ENCODE peak calls at places on chromosomes 2 and 18, in seven cellular contexts. One of them, this sample, is unnamed. For H3K36me3, the result is how much of the 10 kb centered on the place peaks cover.

GRCh38 chr2:85695691-85696668 is 1.8 kb downstream of the GNLY start:
- DNase-seq in aorta: no peak
- DNase-seq in ovary: no peak
- DNase-seq in fibroblast of lung: no peak
- DNase-seq in mucosa of descending colon: no peak
- DNase-seq in Peyer's patch: no peak
- DNase-seq in IMR-90: no peak
- DNase-seq in this sample: no peak

GRCh38 chr18:23929362-23929940 is 85.1 kb upstream of the TTC39C start:
- DNase-seq in aorta: no peak
- DNase-seq in fibroblast of lung: no peak
- DNase-seq in IMR-90: no peak
- DNase-seq in Peyer's patch: no peak
- DNase-seq in ovary: no peak
- DNase-seq in mucosa of descending colon: no peak
- DNase-seq in this sample: no peak

GRCh38 chr2:118667964-118668363 is 179.5 kb downstream of the EN1 start:
- DNase-seq in fibroblast of lung: peak
- DNase-seq in aorta: no peak
- DNase-seq in Peyer's patch: no peak
- DNase-seq in IMR-90: peak
- DNase-seq in ovary: no peak
- DNase-seq in mucosa of descending colon: no peak
- DNase-seq in this sample: no peak

GRCh38 chr2:141187063-141187429 is 943.8 kb downstream of the LRP1B start:
- DNase-seq in fibroblast of lung: no peak
- DNase-seq in mucosa of descending colon: no peak
- DNase-seq in aorta: no peak
- DNase-seq in ovary: no peak
- DNase-seq in Peyer's patch: no peak
- DNase-seq in IMR-90: no peak
- DNase-seq in this sample: no peak

GRCh38 chr2:72414108-72414507 is 266.4 kb upstream of the CYP26B1 start:
- DNase-seq in IMR-90: no peak
- DNase-seq in ovary: no peak
- DNase-seq in mucosa of descending colon: no peak
- DNase-seq in aorta: no peak
- DNase-seq in fibroblast of lung: peak
- DNase-seq in Peyer's patch: no peak
- DNase-seq in this sample: no peak

GRCh38 chr2:64291181-64291580 is 147.0 kb upstream of the PELI1 start:
- DNase-seq in fibroblast of lung: peak
- DNase-seq in ovary: no peak
- DNase-seq in mucosa of descending colon: no peak
- DNase-seq in IMR-90: peak
- DNase-seq in Peyer's patch: no peak
- DNase-seq in aorta: peak
- DNase-seq in this sample: no peak

GRCh38 chr18:3715223-3716080 is 265.5 kb downstream of the TGIF1 start:
- DNase-seq in IMR-90: no peak
- DNase-seq in ovary: no peak
- DNase-seq in fibroblast of lung: no peak
- DNase-seq in mucosa of descending colon: no peak
- DNase-seq in aorta: no peak
- DNase-seq in Peyer's patch: no peak
- DNase-seq in this sample: no peak

GRCh38 chr2:223973606-223974005 is 16.3 kb downstream of the MRPL44 start:
- DNase-seq in mucosa of descending colon: no peak
- DNase-seq in Peyer's patch: no peak
- DNase-seq in aorta: no peak
- DNase-seq in ovary: no peak
- DNase-seq in fibroblast of lung: no peak
- DNase-seq in IMR-90: no peak
- DNase-seq in this sample: no peak

GRCh38 chr2:44936715-44937687 is 4.5 kb upstream of the SIX3 start:
- DNase-seq in fibroblast of lung: no peak
- DNase-seq in Peyer's patch: no peak
- DNase-seq in IMR-90: no peak
- DNase-seq in mucosa of descending colon: no peak
- DNase-seq in aorta: no peak
- DNase-seq in ovary: no peak
- DNase-seq in this sample: no peak

GRCh38 chr2:121046335-121046734 is 238.7 kb downstream of the TFCP2L1 start:
- DNase-seq in aorta: no peak
- DNase-seq in fibroblast of lung: no peak
- DNase-seq in mucosa of descending colon: no peak
- DNase-seq in ovary: no peak
- DNase-seq in Peyer's patch: no peak
- DNase-seq in IMR-90: no peak
- DNase-seq in this sample: no peak

GRCh38 chr18:67776929-67777328 is 260.4 kb upstream of the DSEL start:
- DNase-seq in mucosa of descending colon: no peak
- DNase-seq in fibroblast of lung: peak
- DNase-seq in aorta: no peak
- DNase-seq in ovary: no peak
- DNase-seq in Peyer's patch: no peak
- DNase-seq in IMR-90: peak
- DNase-seq in this sample: no peak

GRCh38 chr2:168848220-168848619 is 42.0 kb downstream of the SPC25 start:
- DNase-seq in IMR-90: no peak
- DNase-seq in fibroblast of lung: no peak
- DNase-seq in aorta: no peak
- DNase-seq in ovary: no peak
- DNase-seq in Peyer's patch: no peak
- DNase-seq in mucosa of descending colon: no peak
- DNase-seq in this sample: no peak

GRCh38 chr2:36392854-36393253 is 37.3 kb downstream of the CRIM1 start:
- DNase-seq in mucosa of descending colon: no peak
- DNase-seq in aorta: no peak
- DNase-seq in ovary: no peak
- DNase-seq in IMR-90: no peak
- DNase-seq in fibroblast of lung: no peak
- DNase-seq in Peyer's patch: no peak
- DNase-seq in this sample: no peak

GRCh38 chr2:45301307-45302010 is 292.2 kb upstream of the SIX2 start:
- DNase-seq in fibroblast of lung: no peak
- DNase-seq in IMR-90: no peak
- DNase-seq in aorta: no peak
- DNase-seq in Peyer's patch: no peak
- DNase-seq in mucosa of descending colon: no peak
- DNase-seq in ovary: no peak
- DNase-seq in this sample: no peak

GRCh38 chr18:13725566-13726227 is 661 bp downstream of the FAM210A start:
- DNase-seq in fibroblast of lung: peak
- DNase-seq in ovary: no peak
- DNase-seq in Peyer's patch: no peak
- DNase-seq in mucosa of descending colon: no peak
- DNase-seq in aorta: no peak
- DNase-seq in IMR-90: peak
- DNase-seq in this sample: no peak

GRCh38 chr2:113058998-113059960 is at the start of gene IL36RN:
- DNase-seq in ovary: no peak
- DNase-seq in IMR-90: no peak
- DNase-seq in mucosa of descending colon: no peak
- DNase-seq in fibroblast of lung: no peak
- DNase-seq in Peyer's patch: no peak
- DNase-seq in aorta: no peak
- DNase-seq in this sample: no peak

GRCh38 chr2:175233135-175233719 is 51.7 kb upstream of the ATP5MC3 start:
- DNase-seq in fibroblast of lung: peak
- DNase-seq in ovary: no peak
- DNase-seq in Peyer's patch: no peak
- DNase-seq in IMR-90: peak
- DNase-seq in aorta: no peak
- DNase-seq in mucosa of descending colon: no peak
- DNase-seq in this sample: no peak

GRCh38 chr2:239678186-239678490 is 277.3 kb upstream of the HDAC4 start:
- DNase-seq in aorta: no peak
- DNase-seq in mucosa of descending colon: no peak
- DNase-seq in fibroblast of lung: no peak
- DNase-seq in ovary: no peak
- DNase-seq in Peyer's patch: no peak
- DNase-seq in IMR-90: no peak
- DNase-seq in this sample: no peak

GRCh38 chr2:42008241-42008911 is 39.4 kb upstream of the PKDCC start:
- DNase-seq in fibroblast of lung: no peak
- DNase-seq in mucosa of descending colon: no peak
- DNase-seq in aorta: no peak
- DNase-seq in ovary: no peak
- DNase-seq in IMR-90: peak
- DNase-seq in Peyer's patch: no peak
- DNase-seq in this sample: no peak

GRCh38 chr2:39394427-39395002 is 42.6 kb downstream of the MAP4K3 start:
- DNase-seq in Peyer's patch: no peak
- DNase-seq in ovary: no peak
- DNase-seq in fibroblast of lung: peak
- DNase-seq in aorta: no peak
- DNase-seq in mucosa of descending colon: no peak
- DNase-seq in IMR-90: no peak
- DNase-seq in this sample: no peak

GRCh38 chr2:71608034-71608433 is 154.7 kb downstream of the DYSF start:
- DNase-seq in ovary: peak
- DNase-seq in Peyer's patch: peak
- DNase-seq in mucosa of descending colon: no peak
- DNase-seq in aorta: no peak
- DNase-seq in IMR-90: no peak
- DNase-seq in fibroblast of lung: no peak
- DNase-seq in this sample: no peak

GRCh38 chr18:49024408-49024807 is 73.6 kb upstream of the SMAD7 start:
- DNase-seq in fibroblast of lung: no peak
- DNase-seq in mucosa of descending colon: no peak
- DNase-seq in Peyer's patch: peak
- DNase-seq in IMR-90: no peak
- DNase-seq in aorta: no peak
- DNase-seq in ovary: no peak
- DNase-seq in this sample: no peak

GRCh38 chr18:59514193-59514592 is 155.1 kb upstream of the LMAN1 start:
- DNase-seq in mucosa of descending colon: no peak
- DNase-seq in ovary: peak
- DNase-seq in Peyer's patch: no peak
- DNase-seq in fibroblast of lung: peak
- DNase-seq in IMR-90: peak
- DNase-seq in aorta: peak
- DNase-seq in this sample: no peak

GRCh38 chr2:203225423-203226039 is 13.3 kb upstream of the CYP20A1 start:
- DNase-seq in fibroblast of lung: peak
- DNase-seq in IMR-90: peak
- DNase-seq in Peyer's patch: no peak
- DNase-seq in ovary: no peak
- DNase-seq in aorta: no peak
- DNase-seq in mucosa of descending colon: no peak
- DNase-seq in this sample: no peak

GRCh38 chr2:218781691-218782528 is at the start of gene CYP27A1:
- DNase-seq in IMR-90: no peak
- DNase-seq in aorta: peak
- DNase-seq in ovary: peak
- DNase-seq in Peyer's patch: no peak
- DNase-seq in fibroblast of lung: peak
- DNase-seq in mucosa of descending colon: peak
- DNase-seq in this sample: no peak

GRCh38 chr2:218782529-218782845 is 540 bp downstream of the CYP27A1 start:
- DNase-seq in mucosa of descending colon: no peak
- DNase-seq in Peyer's patch: no peak
- DNase-seq in fibroblast of lung: no peak
- DNase-seq in ovary: no peak
- DNase-seq in IMR-90: no peak
- DNase-seq in aorta: no peak
- DNase-seq in this sample: no peak

GRCh38 chr2:218786133-218786532 is 4.2 kb downstream of the CYP27A1 start:
- DNase-seq in fibroblast of lung: no peak
- DNase-seq in Peyer's patch: no peak
- DNase-seq in mucosa of descending colon: no peak
- DNase-seq in aorta: no peak
- DNase-seq in IMR-90: no peak
- DNase-seq in ovary: no peak
- DNase-seq in this sample: no peak

GRCh38 chr2:218783612-218784169 is 1.7 kb downstream of the CYP27A1 start:
- DNase-seq in aorta: peak
- DNase-seq in IMR-90: no peak
- DNase-seq in ovary: no peak
- DNase-seq in mucosa of descending colon: no peak
- DNase-seq in Peyer's patch: no peak
- DNase-seq in fibroblast of lung: no peak
- DNase-seq in this sample: no peak

GRCh38 chr2:218785103-218785502 is 3.2 kb downstream of the CYP27A1 start:
- DNase-seq in fibroblast of lung: no peak
- DNase-seq in IMR-90: no peak
- DNase-seq in Peyer's patch: no peak
- DNase-seq in ovary: no peak
- DNase-seq in aorta: no peak
- DNase-seq in mucosa of descending colon: no peak
- DNase-seq in this sample: no peak
- H3K36me3 ChIP-seq in fibroblast of lung: under half
- H3K36me3 ChIP-seq in IMR-90: under half
- H3K36me3 ChIP-seq in Peyer's patch: under half
- H3K36me3 ChIP-seq in ovary: under half
- H3K36me3 ChIP-seq in aorta: under half
- H3K36me3 ChIP-seq in mucosa of descending colon: under half
- H3K36me3 ChIP-seq in this sample: under half

DNA sequence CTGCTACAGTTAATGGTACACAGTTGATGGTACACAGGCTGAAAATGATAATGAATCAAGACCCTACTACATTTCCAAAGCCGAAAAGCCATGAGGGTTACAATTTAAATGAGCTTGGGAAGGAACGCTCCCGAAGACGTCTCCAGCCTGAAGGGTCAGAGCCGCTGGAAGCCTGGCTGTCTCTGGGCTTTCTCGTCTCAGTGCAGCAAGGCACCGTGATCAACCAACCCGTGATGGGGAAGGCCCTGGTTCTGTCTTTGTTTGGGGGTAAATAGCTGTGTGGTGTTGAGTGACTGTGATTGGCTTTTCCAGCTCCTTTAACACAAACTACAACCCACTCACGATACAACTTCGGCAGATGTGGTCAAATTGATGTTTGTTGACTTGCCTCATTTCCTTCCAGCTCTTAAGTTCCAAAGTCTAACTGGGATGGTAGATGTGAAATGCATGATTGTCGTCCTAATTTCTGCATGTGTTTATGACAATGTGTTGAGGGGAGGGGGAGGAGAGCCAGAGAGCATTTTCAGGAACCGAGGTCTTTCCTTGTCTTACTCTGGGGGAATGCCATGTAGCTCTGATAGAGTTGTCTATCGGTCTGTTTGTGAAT is 59.9 kb upstream of the EML6 start:
- DNase-seq in IMR-90: no peak
- DNase-seq in mucosa of descending colon: no peak
- DNase-seq in fibroblast of lung: no peak
- DNase-seq in Peyer's patch: no peak
- DNase-seq in aorta: no peak
- DNase-seq in ovary: no peak
- DNase-seq in this sample: no peak
- H3K36me3 ChIP-seq in IMR-90: under half
- H3K36me3 ChIP-seq in mucosa of descending colon: under half
- H3K36me3 ChIP-seq in fibroblast of lung: under half
- H3K36me3 ChIP-seq in Peyer's patch: half or more
- H3K36me3 ChIP-seq in aorta: under half
- H3K36me3 ChIP-seq in ovary: under half
- H3K36me3 ChIP-seq in this sample: half or more

GRCh38 chr18:42053188-42053781 is 98.3 kb downstream of the PIK3C3 start:
- DNase-seq in mucosa of descending colon: no peak
- DNase-seq in ovary: peak
- DNase-seq in IMR-90: peak
- DNase-seq in fibroblast of lung: peak
- DNase-seq in aorta: peak
- DNase-seq in Peyer's patch: peak
- DNase-seq in this sample: peak
- H3K36me3 ChIP-seq in mucosa of descending colon: under half
- H3K36me3 ChIP-seq in ovary: under half
- H3K36me3 ChIP-seq in IMR-90: under half
- H3K36me3 ChIP-seq in fibroblast of lung: under half
- H3K36me3 ChIP-seq in aorta: under half
- H3K36me3 ChIP-seq in Peyer's patch: under half
- H3K36me3 ChIP-seq in this sample: under half

GRCh38 chr2:10597956-10598355 is 91.8 kb downstream of the NOL10 start:
- DNase-seq in Peyer's patch: no peak
- DNase-seq in fibroblast of lung: no peak
- DNase-seq in IMR-90: no peak
- DNase-seq in ovary: no peak
- DNase-seq in aorta: no peak
- DNase-seq in mucosa of descending colon: no peak
- DNase-seq in this sample: no peak
- H3K36me3 ChIP-seq in Peyer's patch: under half
- H3K36me3 ChIP-seq in fibroblast of lung: under half
- H3K36me3 ChIP-seq in IMR-90: under half
- H3K36me3 ChIP-seq in ovary: under half
- H3K36me3 ChIP-seq in aorta: under half
- H3K36me3 ChIP-seq in mucosa of descending colon: under half
- H3K36me3 ChIP-seq in this sample: under half

This sample was measured in CD8-positive, alpha-beta T cell.